ENCODE peak calls at places on chromosome 18, in four cellular contexts. One of them, this sample, is unnamed.

GRCh38 chr18:13137041-13137938 is 81.3 kb upstream of the LDLRAD4 start:
- DNase-seq in iris pigment epithelial cell: peak
- DNase-seq in AG09319: no peak
- DNase-seq in iPS-NIHi11: peak
- DNase-seq in this sample: no peak

GRCh38 chr18:43932140-43932539 is 654.9 kb upstream of the SYT4 start:
- DNase-seq in iris pigment epithelial cell: no peak
- DNase-seq in AG09319: no peak
- DNase-seq in iPS-NIHi11: no peak
- DNase-seq in this sample: no peak

GRCh38 chr18:79988079-79988924 is at the start of gene TXNL4A:
- DNase-seq in iris pigment epithelial cell: peak
- DNase-seq in AG09319: peak
- DNase-seq in iPS-NIHi11: peak
- DNase-seq in this sample: peak

GRCh38 chr18:6927136-6927535 is 190.5 kb downstream of the LAMA1 start:
- DNase-seq in iris pigment epithelial cell: peak
- DNase-seq in AG09319: no peak
- DNase-seq in iPS-NIHi11: no peak
- DNase-seq in this sample: no peak

GRCh38 chr18:59052965-59053960 is 86.4 kb upstream of the SEC11C start:
- DNase-seq in iris pigment epithelial cell: peak
- DNase-seq in AG09319: peak
- DNase-seq in iPS-NIHi11: no peak
- DNase-seq in this sample: no peak

GRCh38 chr18:74832999-74833398 is 235.3 kb downstream of the ZNF407 start:
- DNase-seq in iris pigment epithelial cell: no peak
- DNase-seq in AG09319: no peak
- DNase-seq in iPS-NIHi11: no peak
- DNase-seq in this sample: no peak

GRCh38 chr18:79461627-79462026 is 65.9 kb downstream of the NFATC1 start:
- DNase-seq in iris pigment epithelial cell: no peak
- DNase-seq in AG09319: no peak
- DNase-seq in iPS-NIHi11: no peak
- DNase-seq in this sample: no peak

GRCh38 chr18:46356278-46357033 is 252.3 kb downstream of the HAUS1 start:
- DNase-seq in iris pigment epithelial cell: no peak
- DNase-seq in AG09319: no peak
- DNase-seq in iPS-NIHi11: no peak
- DNase-seq in this sample: no peak

GRCh38 chr18:26133652-26134051 is at the start of gene PSMA8:
- DNase-seq in iris pigment epithelial cell: no peak
- DNase-seq in AG09319: no peak
- DNase-seq in iPS-NIHi11: peak
- DNase-seq in this sample: no peak

GRCh38 chr18:59140287-59140885 is 702 bp downstream of the SEC11C start:
- DNase-seq in iris pigment epithelial cell: peak
- DNase-seq in AG09319: no peak
- DNase-seq in iPS-NIHi11: peak
- DNase-seq in this sample: no peak

GRCh38 chr18:23422751-23423418 is 30.2 kb upstream of the RIOK3 start:
- DNase-seq in iris pigment epithelial cell: peak
- DNase-seq in AG09319: no peak
- DNase-seq in iPS-NIHi11: no peak
- DNase-seq in this sample: no peak

GRCh38 chr18:48328473-48329205 is 80.5 kb downstream of the ZBTB7C start:
- DNase-seq in iris pigment epithelial cell: peak
- DNase-seq in AG09319: no peak
- DNase-seq in iPS-NIHi11: no peak
- DNase-seq in this sample: no peak

GRCh38 chr18:13216732-13217465 is 1.7 kb upstream of the LDLRAD4 start:
- DNase-seq in iris pigment epithelial cell: no peak
- DNase-seq in AG09319: no peak
- DNase-seq in iPS-NIHi11: peak
- DNase-seq in this sample: no peak

This sample was measured in amniotic stem cell.